ENCODE peak calls at places on chromosomes 11 and 22, in eight cellular contexts. One of them, this sample, is unnamed.

GRCh38 chr22:40654522-40655167 is 18.1 kb upstream of the MRTFA start:
- DNase-seq in HFFc6: peak
- DNase-seq in CD4-positive, alpha-beta T cell: no peak
- DNase-seq in ascending aorta: no peak
- DNase-seq in uterus: peak
- DNase-seq in PC-3: peak
- DNase-seq in GM13977: no peak
- DNase-seq in fibroblast of villous mesenchyme: peak
- DNase-seq in this sample: no peak

GRCh38 chr11:35065566-35065965 is 73.4 kb upstream of the CD44 start:
- DNase-seq in GM13977: no peak
- DNase-seq in HFFc6: peak
- DNase-seq in uterus: peak
- DNase-seq in PC-3: no peak
- DNase-seq in fibroblast of villous mesenchyme: peak
- DNase-seq in ascending aorta: no peak
- DNase-seq in CD4-positive, alpha-beta T cell: no peak
- DNase-seq in this sample: no peak

GRCh38 chr11:6438979-6439571 is 1.7 kb downstream of the HPX start:
- DNase-seq in ascending aorta: no peak
- DNase-seq in fibroblast of villous mesenchyme: peak
- DNase-seq in GM13977: no peak
- DNase-seq in HFFc6: peak
- DNase-seq in CD4-positive, alpha-beta T cell: peak
- DNase-seq in PC-3: peak
- DNase-seq in uterus: no peak
- DNase-seq in this sample: peak

GRCh38 chr22:29043906-29044575 is 17.6 kb downstream of the C22orf31 start:
- DNase-seq in HFFc6: peak
- DNase-seq in uterus: no peak
- DNase-seq in ascending aorta: no peak
- DNase-seq in fibroblast of villous mesenchyme: peak
- DNase-seq in CD4-positive, alpha-beta T cell: no peak
- DNase-seq in GM13977: no peak
- DNase-seq in PC-3: peak
- DNase-seq in this sample: no peak

GRCh38 chr11:88284306-88285057 is 53.1 kb downstream of the CTSC start:
- DNase-seq in CD4-positive, alpha-beta T cell: no peak
- DNase-seq in HFFc6: no peak
- DNase-seq in PC-3: no peak
- DNase-seq in uterus: no peak
- DNase-seq in GM13977: no peak
- DNase-seq in fibroblast of villous mesenchyme: no peak
- DNase-seq in ascending aorta: no peak
- DNase-seq in this sample: no peak

GRCh38 chr22:48782817-48783511 is 1044.7 kb downstream of the BRD1 start:
- DNase-seq in GM13977: no peak
- DNase-seq in PC-3: no peak
- DNase-seq in uterus: no peak
- DNase-seq in ascending aorta: no peak
- DNase-seq in fibroblast of villous mesenchyme: no peak
- DNase-seq in HFFc6: no peak
- DNase-seq in CD4-positive, alpha-beta T cell: no peak
- DNase-seq in this sample: no peak

GRCh38 chr11:1209371-1210057 is 13.4 kb upstream of the MUC5B start:
- DNase-seq in GM13977: no peak
- DNase-seq in fibroblast of villous mesenchyme: no peak
- DNase-seq in uterus: no peak
- DNase-seq in HFFc6: no peak
- DNase-seq in CD4-positive, alpha-beta T cell: no peak
- DNase-seq in PC-3: no peak
- DNase-seq in ascending aorta: no peak
- DNase-seq in this sample: no peak

GRCh38 chr22:45804986-45805325 is 133.3 kb downstream of the ATXN10 start:
- DNase-seq in GM13977: no peak
- DNase-seq in fibroblast of villous mesenchyme: peak
- DNase-seq in HFFc6: peak
- DNase-seq in CD4-positive, alpha-beta T cell: no peak
- DNase-seq in uterus: no peak
- DNase-seq in PC-3: peak
- DNase-seq in ascending aorta: no peak
- DNase-seq in this sample: peak

GRCh38 chr11:74037309-74037708 is 28.4 kb upstream of the UCP3 start:
- DNase-seq in ascending aorta: no peak
- DNase-seq in uterus: no peak
- DNase-seq in GM13977: no peak
- DNase-seq in PC-3: peak
- DNase-seq in CD4-positive, alpha-beta T cell: no peak
- DNase-seq in fibroblast of villous mesenchyme: no peak
- DNase-seq in HFFc6: peak
- DNase-seq in this sample: peak

GRCh38 chr11:127994736-127995135 is 592.6 kb downstream of the ETS1 start:
- DNase-seq in GM13977: no peak
- DNase-seq in ascending aorta: no peak
- DNase-seq in CD4-positive, alpha-beta T cell: no peak
- DNase-seq in uterus: no peak
- DNase-seq in HFFc6: peak
- DNase-seq in PC-3: peak
- DNase-seq in fibroblast of villous mesenchyme: peak
- DNase-seq in this sample: peak

GRCh38 chr11:65439331-65440181 is 17.0 kb downstream of the NEAT1 start:
- DNase-seq in PC-3: peak
- DNase-seq in HFFc6: no peak
- DNase-seq in fibroblast of villous mesenchyme: peak
- DNase-seq in GM13977: no peak
- DNase-seq in ascending aorta: peak
- DNase-seq in CD4-positive, alpha-beta T cell: no peak
- DNase-seq in uterus: peak
- DNase-seq in this sample: peak

GRCh38 chr11:36077886-36078685 is 134.2 kb downstream of the LDLRAD3 start:
- DNase-seq in ascending aorta: no peak
- DNase-seq in CD4-positive, alpha-beta T cell: no peak
- DNase-seq in fibroblast of villous mesenchyme: no peak
- DNase-seq in GM13977: no peak
- DNase-seq in PC-3: peak
- DNase-seq in HFFc6: no peak
- DNase-seq in uterus: no peak
- DNase-seq in this sample: no peak

GRCh38 chr22:17841836-17842235 is 67.6 kb upstream of the BID start:
- DNase-seq in GM13977: no peak
- DNase-seq in ascending aorta: no peak
- DNase-seq in uterus: no peak
- DNase-seq in HFFc6: no peak
- DNase-seq in fibroblast of villous mesenchyme: no peak
- DNase-seq in PC-3: no peak
- DNase-seq in CD4-positive, alpha-beta T cell: no peak
- DNase-seq in this sample: no peak

GRCh38 chr11:62491571-62492329 is 54.9 kb downstream of the AHNAK start:
- DNase-seq in CD4-positive, alpha-beta T cell: no peak
- DNase-seq in uterus: no peak
- DNase-seq in HFFc6: no peak
- DNase-seq in ascending aorta: no peak
- DNase-seq in PC-3: no peak
- DNase-seq in fibroblast of villous mesenchyme: no peak
- DNase-seq in GM13977: no peak
- DNase-seq in this sample: no peak

GRCh38 chr11:106917973-106918372 is 100.3 kb downstream of the GUCY1A2 start:
- DNase-seq in CD4-positive, alpha-beta T cell: no peak
- DNase-seq in ascending aorta: no peak
- DNase-seq in HFFc6: peak
- DNase-seq in GM13977: peak
- DNase-seq in uterus: no peak
- DNase-seq in PC-3: peak
- DNase-seq in fibroblast of villous mesenchyme: no peak
- DNase-seq in this sample: no peak
- TF ChIP-seq CTCF in CD4-positive, alpha-beta T cell: no peak
- TF ChIP-seq CTCF in ascending aorta: no peak
- TF ChIP-seq CTCF in HFFc6: peak
- TF ChIP-seq CTCF in GM13977: peak
- TF ChIP-seq CTCF in uterus: no peak
- TF ChIP-seq CTCF in PC-3: peak
- TF ChIP-seq CTCF in fibroblast of villous mesenchyme: peak
- TF ChIP-seq CTCF in this sample: peak

GRCh38 chr11:16785520-16786128 is 47.2 kb downstream of the C11orf58 start:
- DNase-seq in uterus: peak
- DNase-seq in fibroblast of villous mesenchyme: peak
- DNase-seq in GM13977: peak
- DNase-seq in ascending aorta: peak
- DNase-seq in PC-3: peak
- DNase-seq in CD4-positive, alpha-beta T cell: peak
- DNase-seq in HFFc6: peak
- DNase-seq in this sample: no peak
- TF ChIP-seq CTCF in uterus: peak
- TF ChIP-seq CTCF in fibroblast of villous mesenchyme: peak
- TF ChIP-seq CTCF in GM13977: peak
- TF ChIP-seq CTCF in ascending aorta: peak
- TF ChIP-seq CTCF in PC-3: peak
- TF ChIP-seq CTCF in CD4-positive, alpha-beta T cell: peak
- TF ChIP-seq CTCF in HFFc6: peak
- TF ChIP-seq CTCF in this sample: peak

GRCh38 chr11:12291313-12291712 is 86.1 kb upstream of the PARVA start:
- DNase-seq in CD4-positive, alpha-beta T cell: no peak
- DNase-seq in PC-3: no peak
- DNase-seq in ascending aorta: no peak
- DNase-seq in uterus: no peak
- DNase-seq in fibroblast of villous mesenchyme: no peak
- DNase-seq in HFFc6: no peak
- DNase-seq in GM13977: peak
- DNase-seq in this sample: no peak

GRCh38 chr11:12291767-12292166 is 85.6 kb upstream of the PARVA start:
- DNase-seq in uterus: no peak
- DNase-seq in GM13977: peak
- DNase-seq in HFFc6: no peak
- DNase-seq in CD4-positive, alpha-beta T cell: no peak
- DNase-seq in fibroblast of villous mesenchyme: no peak
- DNase-seq in ascending aorta: no peak
- DNase-seq in PC-3: no peak
- DNase-seq in this sample: no peak

GRCh38 chr11:12289667-12290476 is 87.5 kb upstream of the PARVA start:
- DNase-seq in uterus: no peak
- DNase-seq in HFFc6: no peak
- DNase-seq in GM13977: peak
- DNase-seq in PC-3: no peak
- DNase-seq in fibroblast of villous mesenchyme: no peak
- DNase-seq in CD4-positive, alpha-beta T cell: no peak
- DNase-seq in ascending aorta: peak
- DNase-seq in this sample: no peak

GRCh38 chr11:12288934-12289666 is 88.3 kb upstream of the PARVA start:
- DNase-seq in uterus: no peak
- DNase-seq in CD4-positive, alpha-beta T cell: no peak
- DNase-seq in GM13977: peak
- DNase-seq in ascending aorta: peak
- DNase-seq in HFFc6: no peak
- DNase-seq in fibroblast of villous mesenchyme: no peak
- DNase-seq in PC-3: no peak
- DNase-seq in this sample: no peak

GRCh38 chr11:12290477-12290922 is 86.9 kb upstream of the PARVA start:
- DNase-seq in uterus: no peak
- DNase-seq in ascending aorta: no peak
- DNase-seq in fibroblast of villous mesenchyme: no peak
- DNase-seq in HFFc6: no peak
- DNase-seq in PC-3: no peak
- DNase-seq in GM13977: no peak
- DNase-seq in CD4-positive, alpha-beta T cell: no peak
- DNase-seq in this sample: no peak
- TF ChIP-seq CTCF in uterus: no peak
- TF ChIP-seq CTCF in ascending aorta: no peak
- TF ChIP-seq CTCF in fibroblast of villous mesenchyme: no peak
- TF ChIP-seq CTCF in HFFc6: no peak
- TF ChIP-seq CTCF in PC-3: no peak
- TF ChIP-seq CTCF in GM13977: no peak
- TF ChIP-seq CTCF in CD4-positive, alpha-beta T cell: no peak
- TF ChIP-seq CTCF in this sample: no peak

DNA sequence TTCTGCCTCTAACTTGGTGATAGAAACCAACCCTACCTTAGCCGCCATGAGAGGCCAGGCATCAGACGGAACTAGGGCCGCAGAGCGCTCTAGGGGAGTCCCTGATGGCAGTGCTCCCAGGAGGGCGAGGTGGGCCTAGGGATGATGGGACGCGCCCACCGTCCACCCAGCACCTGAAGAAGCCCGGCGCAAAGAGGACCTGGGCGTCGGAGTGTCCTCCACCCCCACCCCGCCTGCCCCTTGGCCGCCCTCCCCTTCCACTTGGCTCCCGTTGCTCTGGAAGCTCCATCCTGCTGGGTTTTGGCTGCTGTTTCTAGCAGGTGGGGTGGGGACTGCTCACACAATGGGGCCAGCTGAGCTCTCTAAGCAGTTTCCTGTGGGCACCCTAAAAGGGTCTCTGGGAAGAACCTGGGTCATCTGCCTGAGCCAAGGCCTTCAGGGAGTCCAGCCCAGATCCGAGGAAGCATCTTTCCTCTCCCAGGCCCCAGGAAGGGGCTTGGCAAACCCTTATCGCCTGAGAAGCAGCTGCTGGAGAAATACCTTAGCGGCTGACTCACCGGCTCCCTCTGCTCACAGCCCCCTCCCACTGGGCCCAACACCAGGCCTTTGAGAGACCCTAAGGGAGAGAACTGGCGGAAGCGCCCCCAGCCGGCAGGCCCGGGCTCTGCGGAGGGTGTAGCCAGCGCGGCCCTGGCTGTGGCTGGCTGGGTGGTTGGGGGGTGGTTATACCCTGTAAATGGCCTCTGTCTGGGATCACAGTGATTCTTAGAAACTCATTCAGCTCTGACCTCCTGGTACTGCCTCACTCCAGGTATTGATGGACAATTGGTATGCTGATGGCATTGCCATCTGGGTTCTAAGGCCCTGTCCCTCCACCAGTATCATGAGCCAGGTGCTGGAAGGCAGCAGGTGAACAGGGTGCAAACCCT is 19.3 kb downstream of the CREB3L1 start:
- DNase-seq in GM13977: no peak
- DNase-seq in uterus: peak
- DNase-seq in fibroblast of villous mesenchyme: peak
- DNase-seq in PC-3: peak
- DNase-seq in CD4-positive, alpha-beta T cell: no peak
- DNase-seq in ascending aorta: no peak
- DNase-seq in HFFc6: peak
- DNase-seq in this sample: no peak
- TF ChIP-seq CTCF in GM13977: peak
- TF ChIP-seq CTCF in uterus: peak
- TF ChIP-seq CTCF in fibroblast of villous mesenchyme: peak
- TF ChIP-seq CTCF in PC-3: no peak
- TF ChIP-seq CTCF in CD4-positive, alpha-beta T cell: no peak
- TF ChIP-seq CTCF in ascending aorta: no peak
- TF ChIP-seq CTCF in HFFc6: peak
- TF ChIP-seq CTCF in this sample: peak